ENCODE peak calls at places on chromosomes 4 and X, in nine cellular contexts. Z, J, E, D, O, T, B, A and N are unnamed samples.

GRCh38 chr4:100984901-100985300 is 362.4 kb downstream of the PPP3CA start:
- DNase-seq in Z (no peak), J (no peak), E (no peak), D (no peak), O (no peak), T (no peak), B (no peak), A (no peak), N (no peak)

GRCh38 chr4:143431526-143432257 is 81.8 kb upstream of the SMARCA5 start:
- DNase-seq in Z (no peak), J (no peak), E (no peak), D (no peak), O (no peak), T (no peak), B (no peak), A (no peak), N (no peak)

GRCh38 chrX:39773923-39774803 is 323.6 kb downstream of the BCOR start:
- DNase-seq in Z (no peak), J (no peak), E (no peak), D (no peak), O (no peak), T (no peak), B (peak), A (no peak), N (no peak)

GRCh38 chr4:137576437-137576836 is 44.1 kb upstream of the PCDH18 start:
- DNase-seq in Z (no peak), J (no peak), E (no peak), D (no peak), O (no peak), T (no peak), B (no peak), A (no peak), N (no peak)

GRCh38 chrX:74925210-74926088 is at the start of gene NEXMIF:
- DNase-seq in Z (peak), J (peak), E (no peak), D (peak), O (no peak), T (peak), B (no peak), A (peak), N (peak)

GRCh38 chr4:187124311-187124710 is 400.7 kb upstream of the FAT1 start:
- DNase-seq in Z (no peak), J (no peak), E (peak), D (no peak), O (no peak), T (no peak), B (no peak), A (no peak), N (no peak)

GRCh38 chr4:2862528-2862927 is 18.9 kb downstream of the ADD1 start:
- DNase-seq in Z (no peak), J (no peak), E (no peak), D (peak), O (no peak), T (no peak), B (peak), A (no peak), N (no peak)

GRCh38 chrX:53317365-53318069 is 36.1 kb upstream of the IQSEC2 start:
- DNase-seq in Z (peak), J (peak), E (peak), D (peak), O (peak), T (peak), B (peak), A (peak), N (peak)

GRCh38 chr4:155972098-155972497 is 18.4 kb upstream of the CTSO start:
- DNase-seq in Z (peak), J (no peak), E (no peak), D (no peak), O (no peak), T (no peak), B (peak), A (peak), N (no peak)